ENCODE peak calls at places on chromosomes 5 and 9, in four cellular contexts. G is left lung, A is HCT116, N is PC-9. B is an unnamed sample.

GRCh38 chr5:43036409-43036808 is 3.7 kb downstream of the ANXA2R start:
- DNase-seq in A (no peak), N (no peak), G (no peak), B (no peak)

GRCh38 chr5:102916114-102916513 is 161.0 kb downstream of the PAM start:
- DNase-seq in A (peak; percentile 18), G (no peak), N (no peak), B (no peak)

GRCh38 chr9:134606951-134607733 is 34.5 kb upstream of the COL5A1 start:
- DNase-seq in N (no peak), G (no peak), A (peak; percentile 21), B (no peak)

GRCh38 chr9:124733964-124734740 is 37.0 kb downstream of the NR6A1 start:
- DNase-seq in A (no peak), N (peak; percentile 60), G (peak; percentile 45), B (no peak)

GRCh38 chr9:134134949-134135342 is 936 bp upstream of the WDR5 start:
- DNase-seq in A (no peak), N (no peak), G (no peak), B (no peak)

GRCh38 chr9:129834489-129835127 is 467 bp downstream of the C9orf78 start:
- DNase-seq in N (peak; percentile 7), A (no peak), G (no peak), B (no peak)

GRCh38 chr9:16626577-16627130 is 243.8 kb downstream of the BNC2 start:
- DNase-seq in N (peak; percentile 27), A (no peak), G (no peak), B (peak; percentile 78)

GRCh38 chr5:142079243-142079642 is 29.3 kb upstream of the NDFIP1 start:
- DNase-seq in N (no peak), A (no peak), G (no peak), B (no peak)

GRCh38 chr5:155726267-155726666 is 600.7 kb upstream of the SGCD start:
- DNase-seq in G (no peak), N (no peak), A (no peak), B (peak; percentile 1)

GRCh38 chr5:569868-570361 is 42.2 kb upstream of the CEP72 start:
- DNase-seq in N (no peak), A (no peak), G (no peak), B (no peak)

GRCh38 chr5:134084570-134084969 is 29.9 kb upstream of the TCF7 start:
- DNase-seq in N (no peak), G (no peak), A (no peak), B (no peak)

GRCh38 chr9:27787941-27788340 is 214.7 kb upstream of the C9orf72 start:
- DNase-seq in N (no peak), A (no peak), G (no peak), B (no peak)

GRCh38 chr9:76216161-76216649 is 178.0 kb downstream of the RFK start:
- DNase-seq in N (no peak), G (no peak), A (peak; percentile 15), B (peak; percentile 77)

GRCh38 chr5:87329114-87329513 is 61.4 kb downstream of the RASA1 start:
- DNase-seq in N (no peak), G (no peak), A (no peak), B (no peak)

GRCh38 chr9:112711050-112711689 is 6.7 kb downstream of the INIP start:
- DNase-seq in N (peak; percentile 9), A (no peak), G (no peak), B (peak; percentile 12)

GRCh38 chr5:143182901-143183820 is 220.3 kb downstream of the NR3C1 start:
- DNase-seq in N (no peak), G (no peak), A (no peak), B (no peak)

GRCh38 chr5:135508496-135509005 is 27.2 kb downstream of the NEUROG1 start:
- DNase-seq in N (no peak), A (no peak), G (no peak), B (no peak)

GRCh38 chr9:126304207-126304945 is 22.3 kb upstream of the MVB12B start:
- DNase-seq in N (no peak), A (no peak), G (no peak), B (no peak)

GRCh38 chr9:15104826-15105420 is 194.7 kb upstream of the FREM1 start:
- DNase-seq in A (peak; percentile 16), N (peak; percentile 12), G (no peak), B (no peak)

GRCh38 chr5:138632900-138633489 is 57.8 kb upstream of the HSPA9 start:
- DNase-seq in A (peak; percentile 94), G (peak; percentile 73), N (peak; percentile 53), B (peak; percentile 77)

GRCh38 chr5:10745133-10745532 is 15.9 kb downstream of the DAP start:
- DNase-seq in A (no peak), N (no peak), G (no peak), B (no peak)

GRCh38 chr5:143955140-143955539 is 143.2 kb downstream of the HMHB1 start:
- DNase-seq in G (no peak), N (no peak), A (no peak), B (no peak)

GRCh38 chr5:106543330-106543729 is 1127.4 kb downstream of the EFNA5 start:
- DNase-seq in A (no peak), G (no peak), N (no peak), B (no peak)

DNA sequence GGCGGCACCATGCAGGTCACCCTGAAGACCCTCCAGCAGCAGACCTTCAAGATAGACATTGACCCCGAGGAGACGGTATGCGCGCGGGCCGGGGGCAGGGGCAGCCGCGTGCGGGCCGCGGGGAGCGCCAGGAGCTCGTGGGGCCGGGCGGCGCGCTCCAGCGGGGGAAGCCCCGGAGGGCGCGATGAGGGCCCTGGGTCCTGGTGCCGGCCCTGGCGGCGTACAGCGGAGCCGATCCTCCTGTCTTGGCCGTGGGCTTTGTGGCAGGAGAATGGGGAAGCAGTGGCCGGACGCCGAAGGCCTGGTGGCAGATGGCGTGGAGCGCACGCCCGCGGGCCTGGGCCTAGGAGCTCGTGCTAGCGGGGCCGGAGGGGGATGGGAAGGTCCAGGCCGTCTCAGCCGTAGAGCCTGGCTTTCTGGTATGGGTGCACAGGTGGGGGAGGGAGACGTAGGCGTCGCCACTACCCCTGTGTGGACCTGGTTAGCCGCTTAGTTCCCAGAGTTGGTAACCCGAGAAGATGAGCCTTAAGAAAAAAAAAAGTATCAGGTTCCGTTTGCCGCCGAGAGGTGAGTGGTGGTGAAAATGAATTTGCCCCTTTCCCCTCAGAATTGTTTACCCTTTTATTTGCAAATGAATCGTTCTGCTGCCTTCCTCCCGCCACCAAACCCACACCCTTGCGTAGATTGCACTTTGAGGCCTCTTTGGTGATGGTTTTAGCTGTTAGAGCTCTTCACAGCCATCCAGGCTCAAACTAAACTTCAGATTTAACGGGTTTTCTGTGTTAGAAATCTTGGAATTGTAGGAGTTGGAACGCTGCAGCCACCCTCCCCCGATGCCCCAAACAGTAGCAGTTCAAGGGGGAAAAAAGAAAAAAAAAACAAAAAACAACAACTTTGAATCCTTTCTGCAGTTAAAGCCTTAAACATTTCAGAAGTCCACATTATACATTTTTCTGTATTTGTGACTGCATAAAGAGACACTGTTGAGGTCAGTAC is 840 bp downstream of the RAD23B start:
- DNase-seq in G (peak; percentile 84), N (peak; percentile 92), A (peak; percentile 51), B (peak; percentile 39)
- TF ChIP-seq CTCF in G (no peak), N (no peak), A (no peak), B (no peak)

GRCh38 chr5:12658871-12659446 is 754.7 kb upstream of the CTNND2 start:
- DNase-seq in A (no peak), G (no peak), N (no peak), B (no peak)

GRCh38 chr5:12659675-12660074 is 755.4 kb upstream of the CTNND2 start:
- DNase-seq in N (no peak), A (no peak), G (no peak), B (no peak)

GRCh38 chr5:12662545-12663314 is 758.5 kb upstream of the CTNND2 start:
- DNase-seq in G (no peak), A (no peak), N (no peak), B (no peak)

GRCh38 chr5:12661617-12662370 is 757.5 kb upstream of the CTNND2 start:
- DNase-seq in G (no peak), A (no peak), N (no peak), B (no peak)
- H3K4me3 ChIP-seq in G (no peak overlapping the region), A (no peak overlapping the region), N (no peak overlapping the region), B (no peak overlapping the region)

GRCh38 chr5:122492675-122493074 is 180.6 kb downstream of the SNCAIP start:
- DNase-seq in N (no peak), A (peak; percentile 24), G (no peak), B (no peak)
- TF ChIP-seq CTCF in N (no peak), A (peak; percentile 49), G (peak; percentile 23), B (peak; percentile 46)

DNA sequence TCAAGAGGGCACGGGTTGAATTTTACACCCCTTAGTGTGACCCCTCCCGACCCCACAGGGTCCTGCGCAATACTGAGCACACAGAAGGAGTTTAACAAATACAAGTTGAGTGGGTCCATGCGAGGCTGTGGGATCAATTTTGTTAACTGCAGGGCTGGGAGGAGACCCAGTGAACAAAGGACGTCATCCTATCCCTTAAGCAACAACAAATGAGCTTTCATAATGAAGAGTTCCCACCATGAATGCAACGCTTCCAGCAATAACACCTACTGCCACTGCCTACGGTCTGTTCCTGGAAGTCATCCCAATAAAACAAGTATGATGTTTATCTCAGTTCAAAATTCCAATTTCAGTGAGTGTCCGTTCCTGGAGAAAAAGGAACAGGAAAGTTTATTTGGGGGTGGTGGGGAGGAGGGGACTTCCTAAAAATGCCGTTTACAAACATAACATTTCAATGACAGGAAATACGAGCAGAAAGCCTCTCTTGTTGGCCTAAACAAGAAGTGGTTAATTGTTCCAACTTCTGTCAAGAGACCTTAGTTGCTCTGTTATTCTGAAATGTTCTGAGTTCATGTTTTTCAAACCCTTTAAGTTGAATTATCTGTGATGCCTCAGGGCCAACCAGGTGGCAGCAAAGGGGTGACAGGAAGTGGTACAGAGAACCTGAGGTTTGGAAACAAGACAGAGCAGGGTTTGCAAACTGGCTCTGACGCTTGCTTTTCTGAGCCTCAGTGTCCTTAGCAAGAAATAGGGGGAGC is 65.8 kb upstream of the PLPP6 start:
- DNase-seq in G (no peak), N (no peak), A (no peak), B (no peak)
- H3K4me3 ChIP-seq in G (no peak overlapping the region), N (no peak overlapping the region), A (no peak overlapping the region), B (no peak overlapping the region)

GRCh38 chr5:112923148-112923917 is 1.3 kb upstream of the REEP5 start:
- DNase-seq in G (no peak), N (no peak), A (no peak), B (no peak)

GRCh38 chr5:112921833-112922817 is at the start of gene REEP5:
- DNase-seq in G (peak; percentile 88), A (peak; percentile 48), N (peak; percentile 85), B (no peak)

GRCh38 chr5:112918679-112919078 is 3.3 kb downstream of the REEP5 start:
- DNase-seq in N (no peak), G (no peak), A (no peak), B (no peak)

GRCh38 chr5:112923988-112924387 is 2.0 kb upstream of the REEP5 start:
- DNase-seq in G (no peak), A (no peak), N (no peak), B (no peak)

GRCh38 chr5:112921031-112921832 is 795 bp downstream of the REEP5 start:
- DNase-seq in A (peak; percentile 43), N (peak; percentile 53), G (peak; percentile 70), B (no peak)
- TF ChIP-seq CTCF in A (no peak), N (no peak), G (peak; percentile 9), B (no peak)

DNA sequence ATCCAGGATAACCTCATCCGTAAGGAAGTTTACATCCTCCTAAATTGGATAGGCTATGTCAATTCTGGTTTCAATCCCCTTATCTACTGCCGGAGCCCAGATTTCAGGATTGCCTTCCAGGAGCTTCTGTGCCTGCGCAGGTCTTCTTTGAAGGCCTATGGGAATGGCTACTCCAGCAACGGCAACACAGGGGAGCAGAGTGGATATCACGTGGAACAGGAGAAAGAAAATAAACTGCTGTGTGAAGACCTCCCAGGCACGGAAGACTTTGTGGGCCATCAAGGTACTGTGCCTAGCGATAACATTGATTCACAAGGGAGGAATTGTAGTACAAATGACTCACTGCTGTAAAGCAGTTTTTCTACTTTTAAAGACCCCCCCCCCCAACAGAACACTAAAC is 1.3 kb downstream of the ADRB2 start:
- DNase-seq in A (no peak), G (no peak), N (no peak), B (no peak)
- H3K4me3 ChIP-seq in A (no peak overlapping the region), G (peak overlapping the region; percentile 63), N (peak overlapping the region; percentile 63), B (peak overlapping the region; percentile 13)